ENCODE peak calls at places on chromosomes 13 and 19, in seven cellular contexts. K is transverse colon, N is mammary epithelial cell, R is choroid plexus epithelial cell, Z is IMR-90, C is ascending aorta, T is cardiac fibroblast. P is an unnamed sample.

GRCh38 chr13:67283602-67284001 is 53.5 kb upstream of the PCDH9 start:
- DNase-seq in K (no peak), N (peak), R (peak), Z (peak), C (no peak), T (peak), P (no peak)

GRCh38 chr19:40528533-40529092 is 48.1 kb upstream of the SHKBP1 start:
- DNase-seq in K (no peak), N (no peak), R (no peak), Z (no peak), C (no peak), T (no peak), P (no peak)

GRCh38 chr13:54029226-54029625 is 1000.6 kb downstream of the OLFM4 start:
- DNase-seq in K (no peak), N (peak), R (peak), Z (no peak), C (no peak), T (no peak), P (no peak)

GRCh38 chr13:63910406-63910957 is 2494.8 kb upstream of the PCDH20 start:
- DNase-seq in K (no peak), N (no peak), R (peak), Z (peak), C (no peak), T (peak), P (no peak)

GRCh38 chr19:49148784-49149651 is 6.2 kb downstream of the HRC start:
- DNase-seq in K (peak), N (peak), R (peak), Z (peak), C (peak), T (peak), P (peak)

GRCh38 chr13:26436914-26437313 is 120.6 kb upstream of the WASF3 start:
- DNase-seq in K (no peak), N (no peak), R (no peak), Z (no peak), C (no peak), T (no peak), P (no peak)

GRCh38 chr13:32914686-32915085 is 101.5 kb upstream of the KL start:
- DNase-seq in K (no peak), N (peak), R (no peak), Z (no peak), C (no peak), T (no peak), P (no peak)

GRCh38 chr13:29683041-29683440 is 87.6 kb upstream of the SLC7A1 start:
- DNase-seq in K (no peak), N (no peak), R (no peak), Z (no peak), C (no peak), T (no peak), P (no peak)

GRCh38 chr13:109101550-109102144 is 472.2 kb downstream of the MYO16 start:
- DNase-seq in K (no peak), N (no peak), R (no peak), Z (no peak), C (no peak), T (no peak), P (peak)

GRCh38 chr19:41958367-41959055 is 610 bp downstream of the RABAC1 start:
- DNase-seq in K (peak), N (peak), R (peak), Z (peak), C (peak), T (peak), P (peak)

GRCh38 chr19:6014551-6015135 is 36.7 kb upstream of the RANBP3 start:
- DNase-seq in K (no peak), N (no peak), R (no peak), Z (no peak), C (no peak), T (no peak), P (no peak)

GRCh38 chr13:52848455-52849190 is at the start of gene PCDH8:
- DNase-seq in K (no peak), N (no peak), R (no peak), Z (no peak), C (no peak), T (no peak), P (no peak)

GRCh38 chr13:39510296-39510695 is 92.7 kb downstream of the LHFPL6 start:
- DNase-seq in K (no peak), N (peak), R (no peak), Z (no peak), C (no peak), T (no peak), P (no peak)

GRCh38 chr19:6057651-6058365 is 52.5 kb downstream of the RFX2 start:
- DNase-seq in K (no peak), N (no peak), R (no peak), Z (no peak), C (no peak), T (no peak), P (no peak)

GRCh38 chr19:1041835-1042685 is 2.2 kb downstream of the ABCA7 start:
- DNase-seq in K (peak), N (no peak), R (no peak), Z (no peak), C (no peak), T (no peak), P (no peak)

GRCh38 chr13:106917024-106917491 is 349.1 kb upstream of the ARGLU1 start:
- DNase-seq in K (no peak), N (no peak), R (peak), Z (no peak), C (no peak), T (no peak), P (peak)

GRCh38 chr13:112716461-112716820 is 26.6 kb downstream of the ATP11A start:
- DNase-seq in K (no peak), N (no peak), R (no peak), Z (no peak), C (no peak), T (no peak), P (no peak)

GRCh38 chr19:42287017-42287825 is 14.7 kb upstream of the PRR19 start:
- DNase-seq in K (no peak), N (no peak), R (no peak), Z (no peak), C (peak), T (no peak), P (no peak)

GRCh38 chr19:1400281-1401137 is 833 bp downstream of the GAMT start:
- DNase-seq in K (no peak), N (no peak), R (no peak), Z (no peak), C (peak), T (peak), P (no peak)

GRCh38 chr19:56476671-56477428 is at the start of gene ZNF667:
- DNase-seq in K (no peak), N (peak), R (peak), Z (peak), C (no peak), T (peak), P (peak)

GRCh38 chr13:113442354-113442984 is 10.8 kb downstream of the ADPRHL1 start:
- DNase-seq in K (no peak), N (no peak), R (no peak), Z (no peak), C (no peak), T (no peak), P (no peak)

GRCh38 chr13:76762731-76763130 is 123.5 kb downstream of the KCTD12 start:
- DNase-seq in K (no peak), N (no peak), R (no peak), Z (no peak), C (no peak), T (peak), P (no peak)

DNA sequence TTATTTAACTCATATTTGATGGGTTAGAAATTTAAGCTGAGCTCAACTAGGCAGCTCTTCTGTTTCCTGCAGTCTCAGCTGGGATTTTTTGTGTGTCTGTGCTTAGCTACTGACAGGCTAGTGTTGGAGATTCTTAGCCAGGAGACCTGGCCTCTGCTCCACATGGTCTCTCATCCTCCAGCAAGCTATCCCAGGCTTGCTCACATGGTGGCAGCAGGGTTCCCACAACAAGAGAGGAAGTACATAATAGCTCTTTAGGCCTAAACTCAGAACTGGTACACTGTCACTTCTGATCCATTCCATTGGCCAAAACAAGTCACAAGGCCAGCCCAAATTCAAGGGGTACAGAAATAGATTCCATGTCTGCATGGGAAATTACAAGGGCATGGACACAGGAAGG is 406.2 kb downstream of the SUCLA2 start:
- DNase-seq in K (no peak), N (peak), R (peak), Z (peak), C (no peak), T (peak), P (no peak)
- TF ChIP-seq CTCF in K (no peak), N (peak), R (peak), Z (no peak), C (no peak), T (no peak), P (peak)

GRCh38 chr19:38245826-38246498 is 10.2 kb downstream of the PPP1R14A start:
- DNase-seq in K (no peak), N (no peak), R (peak), Z (peak), C (peak), T (peak), P (peak)
- H3K4me3 ChIP-seq in K (no peak), N (no peak), R (no peak), Z (no peak), C (peak), T (no peak), P (no peak)

GRCh38 chr13:37046062-37046461 is 13.4 kb downstream of the SUPT20H start:
- DNase-seq in K (no peak), N (no peak), R (no peak), Z (no peak), C (no peak), T (no peak), P (no peak)

GRCh38 chr13:37047846-37048245 is 11.6 kb downstream of the SUPT20H start:
- DNase-seq in K (no peak), N (no peak), R (no peak), Z (no peak), C (no peak), T (no peak), P (no peak)

GRCh38 chr13:37047032-37047431 is 12.5 kb downstream of the SUPT20H start:
- DNase-seq in K (no peak), N (no peak), R (no peak), Z (no peak), C (no peak), T (no peak), P (no peak)

GRCh38 chr13:37049810-37050209 is 9.7 kb downstream of the SUPT20H start:
- DNase-seq in K (no peak), N (no peak), R (no peak), Z (no peak), C (no peak), T (no peak), P (no peak)
- TF ChIP-seq CTCF in K (no peak), N (peak), R (peak), Z (no peak), C (no peak), T (peak), P (no peak)

DNA sequence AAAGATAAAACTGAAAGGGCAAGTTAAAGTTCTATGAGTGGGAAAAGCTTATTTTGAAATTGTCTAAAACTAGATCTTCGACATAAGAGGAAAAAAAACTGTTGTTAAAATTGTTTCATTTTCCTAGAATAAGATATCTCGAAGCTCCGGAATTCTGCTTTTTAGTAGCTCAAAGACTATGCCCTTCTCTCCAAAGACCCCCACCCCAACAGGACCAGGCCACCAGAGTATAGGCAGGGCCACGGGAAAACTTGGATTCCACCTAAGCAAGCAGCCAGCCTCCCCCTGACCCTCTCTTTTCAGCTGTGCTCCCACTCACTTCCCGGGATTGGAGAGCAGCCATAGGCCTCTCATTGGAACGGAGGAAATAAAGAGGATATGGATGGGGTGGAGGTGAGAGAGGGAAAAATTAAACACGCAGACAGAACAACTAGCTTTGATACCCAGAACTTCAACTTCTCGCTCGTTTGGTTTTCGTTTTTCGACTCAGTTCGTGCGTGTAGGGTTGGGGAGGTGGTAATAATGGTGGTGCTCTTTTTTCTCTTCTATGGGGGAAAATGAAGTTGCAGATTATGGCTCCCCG is 2.9 kb downstream of the POU4F1 start:
- DNase-seq in K (no peak), N (no peak), R (no peak), Z (no peak), C (no peak), T (no peak), P (no peak)
- H3K4me3 ChIP-seq in K (no peak), N (no peak), R (no peak), Z (no peak), C (no peak), T (no peak), P (no peak)

DNA sequence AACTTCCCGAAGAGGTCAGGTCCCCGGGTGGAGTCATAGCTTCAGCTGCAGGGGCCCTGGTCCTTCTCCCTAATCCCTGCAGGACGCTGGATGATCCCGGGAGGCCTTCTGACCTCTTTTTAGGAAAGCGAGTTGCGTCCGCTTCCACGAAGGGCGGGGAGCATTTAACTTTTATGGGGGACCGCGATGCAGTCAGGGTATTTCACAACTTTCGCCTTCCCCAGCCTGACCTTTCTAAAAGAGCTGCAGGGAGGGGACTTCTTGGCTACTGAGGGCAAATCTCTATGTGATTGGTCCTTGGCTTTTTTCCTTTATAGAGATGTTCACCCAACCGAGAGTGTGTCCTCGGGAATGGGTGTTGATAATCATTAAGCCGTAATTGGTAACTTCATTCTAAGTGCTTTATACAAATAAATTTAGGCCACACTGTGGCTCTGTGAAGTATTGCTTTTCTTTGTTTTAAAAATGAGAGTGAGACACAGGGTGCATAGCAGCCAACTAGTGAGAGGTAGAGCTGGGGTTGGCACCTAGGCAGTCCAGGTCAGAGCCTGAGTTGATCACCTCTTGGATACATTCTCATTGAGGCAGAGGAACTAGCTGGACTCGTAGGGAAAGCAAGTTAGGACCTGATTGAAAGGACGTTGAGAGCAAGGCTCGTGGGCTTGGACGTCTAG is 841 bp downstream of the ZNF230 start:
- DNase-seq in K (peak), N (peak), R (peak), Z (no peak), C (no peak), T (peak), P (peak)
- TF ChIP-seq CTCF in K (no peak), N (no peak), R (no peak), Z (no peak), C (no peak), T (no peak), P (no peak)

GRCh38 chr19:51354103-51354741 is 12.0 kb downstream of the ETFB start:
- DNase-seq in K (no peak), N (no peak), R (peak), Z (no peak), C (no peak), T (no peak), P (no peak)
- H3K4me3 ChIP-seq in K (no peak), N (no peak), R (no peak), Z (no peak), C (no peak), T (no peak), P (no peak)

GRCh38 chr13:97433727-97434416 is at the start of gene RAP2A:
- DNase-seq in K (peak), N (peak), R (peak), Z (peak), C (peak), T (peak), P (peak)
- TF ChIP-seq CTCF in K (no peak), N (no peak), R (no peak), Z (no peak), C (no peak), T (no peak), P (no peak)

DNA sequence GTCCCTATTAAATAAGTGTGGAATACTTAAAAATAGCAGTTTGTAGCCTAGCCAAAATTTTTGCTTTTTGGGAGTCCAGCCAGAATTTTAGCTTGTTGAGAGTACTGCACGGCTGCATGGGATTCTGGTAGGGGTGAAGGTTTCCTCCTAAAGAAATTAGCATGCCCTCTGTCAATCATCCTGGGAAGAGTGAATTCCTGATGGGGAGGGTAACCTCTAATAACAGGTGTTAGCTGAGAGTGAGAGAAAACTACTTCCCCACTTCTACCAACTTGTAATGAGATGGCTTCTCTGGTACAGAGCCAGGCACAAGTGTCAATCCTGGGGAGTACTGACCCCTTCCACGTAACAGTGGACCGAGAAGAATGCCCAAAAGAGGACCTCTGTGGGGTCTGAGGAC is 195.6 kb downstream of the SPRY2 start:
- DNase-seq in K (no peak), N (no peak), R (no peak), Z (no peak), C (no peak), T (peak), P (no peak)
- H3K4me3 ChIP-seq in K (no peak), N (no peak), R (no peak), Z (no peak), C (no peak), T (no peak), P (no peak)

DNA sequence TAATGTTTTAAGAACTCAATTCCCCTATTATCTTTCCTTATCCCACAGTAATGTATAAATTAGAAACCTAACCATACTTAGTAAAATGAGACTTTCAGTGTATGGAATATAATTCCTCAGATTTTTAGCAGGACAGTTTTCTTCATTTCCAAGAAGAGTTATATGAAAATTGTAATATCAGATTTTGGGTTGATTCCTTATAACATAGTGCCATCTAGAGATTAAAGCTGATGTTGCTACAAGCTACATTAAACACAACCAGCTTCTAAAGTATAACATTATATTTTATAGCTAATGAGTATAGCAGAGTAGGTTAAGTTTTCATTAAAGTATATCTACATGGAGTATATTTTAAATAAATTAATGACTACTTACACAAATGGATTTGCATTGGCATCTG is 99.7 kb upstream of the MIR17HG start:
- DNase-seq in K (no peak), N (no peak), R (peak), Z (no peak), C (no peak), T (no peak), P (no peak)
- TF ChIP-seq CTCF in K (peak), N (peak), R (no peak), Z (peak), C (no peak), T (no peak), P (no peak)